ENCODE peak calls at places on chromosome 17, in five cellular contexts. X is HCT116, C is SK-N-SH, N is PC-9, S is PC-3. Z is an unnamed sample. For H3K9me2, the result is how much of the 10 kb centered on the place peaks cover.

GRCh38 chr17:17446666-17447155 is 30.1 kb upstream of the MED9 start:
- DNase-seq in S (no peak), N (no peak), X (no peak), C (no peak), Z (no peak)

GRCh38 chr17:61337247-61337812 is 62.3 kb upstream of the TBX2 start:
- DNase-seq in X (no peak), S (peak), C (no peak), N (no peak), Z (no peak)

GRCh38 chr17:60952747-60953146 is 275.1 kb downstream of the BCAS3 start:
- DNase-seq in S (no peak), C (no peak), X (no peak), N (no peak), Z (no peak)

GRCh38 chr17:75481194-75482059 is 25.0 kb downstream of the TMEM94 start:
- DNase-seq in N (no peak), S (no peak), X (no peak), C (no peak), Z (no peak)

GRCh38 chr17:16915752-16916556 is 56.0 kb downstream of the TNFRSF13B start:
- DNase-seq in C (peak), N (peak), X (peak), S (peak), Z (peak)

GRCh38 chr17:1713878-1714487 is 3.8 kb upstream of the TLCD2 start:
- DNase-seq in S (peak), C (peak), X (peak), N (no peak), Z (peak)

GRCh38 chr17:55295411-55296170 is 30.8 kb downstream of the HLF start:
- DNase-seq in N (no peak), S (peak), X (peak), C (peak), Z (peak)

GRCh38 chr17:34570491-34570890 is 8.9 kb upstream of the TMEM132E start:
- DNase-seq in S (no peak), C (no peak), X (no peak), N (no peak), Z (peak)

GRCh38 chr17:82330322-82331239 is 3.0 kb downstream of the SECTM1 start:
- DNase-seq in N (no peak), X (no peak), C (peak), S (peak), Z (peak)

GRCh38 chr17:55289978-55290377 is 25.2 kb downstream of the HLF start:
- DNase-seq in C (no peak), N (no peak), S (no peak), X (no peak), Z (no peak)

GRCh38 chr17:68291836-68292688 is 767 bp downstream of the ARSG start:
- DNase-seq in N (peak), S (peak), C (peak), X (peak), Z (peak)

GRCh38 chr17:19327039-19327776 is 35.3 kb downstream of the B9D1 start:
- DNase-seq in N (peak), S (peak), C (no peak), X (peak), Z (peak)

GRCh38 chr17:56110463-56111138 is 42.7 kb upstream of the ANKFN1 start:
- DNase-seq in C (no peak), S (no peak), N (peak), X (no peak), Z (no peak)

GRCh38 chr17:8117367-8117979 is 841 bp downstream of the ALOXE3 start:
- DNase-seq in S (no peak), C (no peak), N (no peak), X (no peak), Z (no peak)

GRCh38 chr17:11363575-11363974 is 122.6 kb downstream of the SHISA6 start:
- DNase-seq in S (no peak), C (no peak), N (no peak), X (no peak), Z (no peak)
- H3K9me2 ChIP-seq in S (under half), C (under half), N (under half), X (under half), Z (under half)

DNA sequence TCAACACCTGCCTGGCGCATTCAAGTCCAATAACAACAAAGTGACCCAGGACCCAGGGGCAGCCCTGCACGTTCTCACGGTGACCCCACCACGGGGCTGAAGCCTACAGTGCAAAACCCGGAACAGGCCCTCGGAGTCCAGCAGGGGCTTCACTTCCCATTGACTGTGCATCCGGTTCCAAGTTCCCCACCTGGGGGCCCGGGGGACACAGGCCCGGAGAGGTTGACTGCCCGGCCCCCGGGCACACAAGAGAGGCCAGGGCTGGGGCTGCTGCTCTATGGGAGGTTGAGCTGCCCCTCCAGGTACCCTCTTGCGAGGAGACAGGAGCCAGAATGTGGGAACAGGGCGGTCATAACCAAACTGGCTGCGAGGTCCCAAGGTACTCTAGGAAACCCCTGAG is 31.3 kb downstream of the ENGASE start:
- DNase-seq in C (no peak), S (no peak), N (no peak), X (no peak), Z (no peak)
- H3K9me2 ChIP-seq in C (under half), S (under half), N (under half), X (under half), Z (under half)

DNA sequence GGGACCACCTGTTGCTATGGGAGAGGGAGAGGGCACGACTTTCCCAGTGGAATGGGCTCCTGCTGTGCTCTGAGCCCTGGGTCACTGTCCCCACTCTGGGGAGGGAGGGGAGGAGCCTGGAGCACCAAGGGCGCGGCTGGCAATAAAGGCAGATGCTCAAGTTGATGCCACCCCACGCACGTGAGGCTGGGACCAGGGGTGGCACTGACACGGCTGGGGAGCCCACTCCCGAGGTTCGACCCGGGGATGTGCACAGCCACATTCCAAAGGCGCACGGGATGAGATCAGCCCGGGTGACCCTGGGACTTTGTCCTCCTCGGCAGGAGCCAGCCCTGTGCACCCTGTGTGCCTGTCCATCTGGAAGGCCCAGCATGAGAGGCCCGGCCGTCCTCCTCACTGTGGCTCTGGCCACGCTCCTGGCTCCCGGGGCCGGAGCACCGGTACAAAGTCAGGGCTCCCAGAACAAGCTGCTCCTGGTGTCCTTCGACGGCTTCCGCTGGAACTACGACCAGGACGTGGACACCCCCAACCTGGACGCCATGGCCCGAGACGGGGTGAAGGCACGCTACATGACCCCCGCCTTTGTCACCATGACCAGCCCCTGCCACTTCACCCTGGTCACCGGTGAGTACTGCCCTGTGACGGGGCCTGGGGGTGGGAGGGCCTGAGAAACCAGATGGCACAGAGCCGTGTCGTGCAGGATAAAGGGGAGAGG is at the start of gene ENPP7:
- DNase-seq in C (no peak), S (no peak), N (no peak), X (no peak), Z (no peak)
- H3K9me2 ChIP-seq in C (under half), S (under half), N (under half), X (under half), Z (under half)

GRCh38 chr17:47230864-47231263 is 21.7 kb downstream of the MYL4 start:
- DNase-seq in N (no peak), C (no peak), S (no peak), X (no peak), Z (no peak)
- H3K9me2 ChIP-seq in N (under half), C (under half), S (under half), X (under half), Z (under half)

GRCh38 chr17:9488556-9488955 is 87.1 kb downstream of the STX8 start:
- DNase-seq in C (no peak), X (no peak), N (no peak), S (no peak), Z (peak)

GRCh38 chr17:9487406-9487805 is 88.2 kb downstream of the STX8 start:
- DNase-seq in S (no peak), C (no peak), X (no peak), N (no peak), Z (no peak)

GRCh38 chr17:9478889-9479288 is 96.7 kb downstream of the STX8 start:
- DNase-seq in S (no peak), C (no peak), N (no peak), X (no peak), Z (no peak)

DNA sequence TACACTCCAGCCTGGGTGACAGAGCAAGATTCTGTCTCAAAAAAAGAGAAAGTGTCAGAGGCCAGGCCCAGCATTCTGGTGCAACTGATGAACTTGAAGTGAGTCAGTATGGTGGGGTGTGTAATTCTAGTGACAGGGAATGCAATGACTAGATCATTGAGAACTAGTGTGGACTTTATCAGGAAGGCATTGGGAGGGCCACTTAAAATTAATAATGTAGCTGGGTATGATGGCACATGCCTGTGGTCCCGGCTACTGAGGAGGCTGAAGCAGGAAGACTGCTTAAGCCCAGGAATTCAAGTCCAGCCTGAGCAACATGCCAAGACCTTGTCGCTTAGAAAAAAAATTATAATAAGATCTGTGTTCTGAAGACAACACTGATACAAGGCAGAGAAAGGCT is 90.8 kb downstream of the STX8 start:
- DNase-seq in C (no peak), X (no peak), N (no peak), S (no peak), Z (peak)
- H3K9me2 ChIP-seq in C (under half), X (under half), N (under half), S (under half), Z (under half)

DNA sequence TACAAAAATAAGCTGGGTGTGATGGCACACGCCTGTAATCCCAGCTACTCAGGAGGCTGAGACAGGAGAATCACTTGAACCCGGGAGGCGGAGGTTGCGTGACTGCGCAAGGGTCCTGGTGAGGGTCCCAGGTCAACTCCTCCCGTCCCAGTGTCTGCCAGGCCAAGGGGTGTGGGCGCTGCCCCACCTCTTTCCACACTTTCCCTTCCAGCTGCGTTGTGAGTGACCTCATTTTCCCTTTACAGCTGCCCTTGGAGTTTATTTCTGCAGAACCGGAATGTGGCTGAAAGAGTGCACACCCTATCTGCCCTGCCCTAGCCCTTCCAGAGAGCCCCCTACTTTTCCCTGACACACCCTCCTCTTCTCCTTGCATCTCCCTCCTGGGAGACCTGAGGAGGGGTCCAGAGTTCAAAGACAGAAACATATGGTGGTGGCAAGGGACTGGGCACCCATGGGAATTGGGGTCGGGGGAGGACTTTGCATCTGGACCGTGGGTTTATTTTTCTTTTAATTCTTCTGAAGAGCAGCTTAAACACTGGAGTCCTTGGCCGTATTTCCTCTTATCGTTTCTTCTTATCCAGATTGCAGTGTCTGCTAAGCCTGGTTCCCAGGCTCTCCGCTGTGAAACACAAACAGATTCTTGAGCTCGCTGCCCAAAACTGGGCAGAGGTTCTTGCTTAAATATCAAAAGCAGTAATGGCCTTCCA is 20.9 kb downstream of the MRC2 start:
- DNase-seq in C (no peak), X (no peak), S (no peak), N (no peak), Z (peak)
- H3K9me2 ChIP-seq in C (under half), X (under half), S (under half), N (under half), Z (under half)

GRCh38 chr17:80159984-80160383 is 9.8 kb upstream of the CARD14 start:
- DNase-seq in S (no peak), C (no peak), X (no peak), N (no peak), Z (no peak)

GRCh38 chr17:80164185-80164584 is 5.6 kb upstream of the CARD14 start:
- DNase-seq in N (no peak), S (no peak), C (no peak), X (no peak), Z (no peak)

GRCh38 chr17:80166446-80166845 is 3.4 kb upstream of the CARD14 start:
- DNase-seq in N (peak), X (no peak), C (no peak), S (peak), Z (no peak)

GRCh38 chr17:80160536-80160935 is 9.3 kb upstream of the CARD14 start:
- DNase-seq in X (no peak), N (no peak), S (no peak), C (peak), Z (no peak)

DNA sequence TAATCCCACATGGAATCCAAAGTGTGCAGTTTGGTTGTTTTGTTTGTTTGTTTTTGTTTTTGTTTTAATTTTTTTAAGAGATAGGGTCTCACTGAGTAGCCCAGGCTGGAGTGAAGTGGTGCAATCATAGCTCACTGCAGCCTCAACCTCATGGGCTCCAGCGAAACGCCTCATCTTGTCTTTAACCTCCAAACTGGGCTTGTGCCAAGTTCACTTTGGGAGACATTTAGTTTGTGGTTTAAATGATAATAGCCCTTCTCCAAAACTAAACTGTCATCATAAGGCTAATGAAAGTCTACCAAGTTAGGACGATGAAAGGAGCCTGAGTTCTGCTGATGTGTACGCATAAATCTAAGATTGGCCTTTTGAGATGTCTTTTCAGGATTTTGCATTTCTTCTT is 6.5 kb upstream of the CARD14 start:
- DNase-seq in X (no peak), C (no peak), N (no peak), S (no peak), Z (no peak)
- H3K9me2 ChIP-seq in X (under half), C (under half), N (under half), S (under half), Z (under half)

GRCh38 chr17:49890077-49890821 is 42.4 kb upstream of the TAC4 start:
- DNase-seq in N (no peak), C (no peak), S (no peak), X (no peak), Z (no peak)
- H3K9me2 ChIP-seq in N (under half), C (under half), S (under half), X (under half), Z (under half)